ENCODE peak calls at places on chromosomes 7 and 10, in eight cellular contexts. W is fibroblast of pulmonary artery, S is glutamatergic neuron, J is stomach, X is endothelial cell of umbilical vein, A is body of pancreas, L is neural crest cell, E is fibroblast of lung. O is an unnamed sample.

GRCh38 chr10:133178357-133179127 is 18.5 kb downstream of the KNDC1 start:
- DNase-seq in W (no peak), S (no peak), J (no peak), X (no peak), A (no peak), L (no peak), E (no peak), O (no peak)

GRCh38 chr7:90655566-90655965 is 59.4 kb downstream of the CDK14 start:
- DNase-seq in W (peak; percentile 85), S (no peak), J (no peak), X (peak; percentile 85), A (no peak), L (no peak), E (peak; percentile 97), O (no peak)

GRCh38 chr7:28405662-28406061 is 6.7 kb upstream of the CREB5 start:
- DNase-seq in W (peak; percentile 98), S (no peak), J (no peak), X (peak; percentile 56), A (peak; percentile 33), L (no peak), E (peak; percentile 91), O (no peak)

GRCh38 chr7:130733866-130734524 is at the start of gene KLF14:
- DNase-seq in W (no peak), S (peak; percentile 52), J (no peak), X (no peak), A (peak; percentile 66), L (peak; percentile 16), E (peak; percentile 23), O (no peak)

GRCh38 chr10:89502556-89502955 is 32.8 kb downstream of the SLC16A12 start:
- DNase-seq in W (peak; percentile 73), S (no peak), J (no peak), X (peak; percentile 15), A (peak; percentile 33), L (no peak), E (peak; percentile 70), O (no peak)

GRCh38 chr7:19816128-19816527 is 42.7 kb upstream of the TMEM196 start:
- DNase-seq in W (no peak), S (no peak), J (no peak), X (no peak), A (no peak), L (no peak), E (no peak), O (no peak)

GRCh38 chr7:27190284-27190748 is 5.3 kb upstream of the HOXA11 start:
- DNase-seq in W (no peak), S (peak; percentile 4), J (peak; percentile 4), X (no peak), A (no peak), L (no peak), E (no peak), O (no peak)

GRCh38 chr10:77431980-77432379 is 205.6 kb downstream of the KCNMA1 start:
- DNase-seq in W (no peak), S (no peak), J (no peak), X (no peak), A (no peak), L (no peak), E (no peak), O (no peak)

GRCh38 chr10:112792487-112793196 is 157.4 kb upstream of the TCF7L2 start:
- DNase-seq in W (peak; percentile 54), S (peak; percentile 36), J (no peak), X (no peak), A (peak; percentile 38), L (no peak), E (peak; percentile 68), O (no peak)

GRCh38 chr10:44011603-44011981 is 362.9 kb upstream of the ZNF32 start:
- DNase-seq in W (no peak), S (no peak), J (no peak), X (no peak), A (no peak), L (no peak), E (peak; percentile 32), O (no peak)

GRCh38 chr7:116222501-116222900 is 12.2 kb downstream of the TES start:
- DNase-seq in W (no peak), S (no peak), J (no peak), X (no peak), A (no peak), L (no peak), E (no peak), O (no peak)

GRCh38 chr7:20535541-20535940 is 79.9 kb upstream of the ABCB5 start:
- DNase-seq in W (no peak), S (no peak), J (no peak), X (no peak), A (no peak), L (no peak), E (no peak), O (no peak)

GRCh38 chr7:91892099-91892788 is 11.7 kb upstream of the MTERF1 start:
- DNase-seq in W (no peak), S (no peak), J (no peak), X (no peak), A (no peak), L (no peak), E (peak; percentile 19), O (no peak)

GRCh38 chr7:98836811-98837631 is 32.8 kb downstream of the TMEM130 start:
- DNase-seq in W (peak; percentile 21), S (peak; percentile 82), J (peak; percentile 45), X (no peak), A (peak; percentile 45), L (peak; percentile 52), E (no peak), O (no peak)

GRCh38 chr10:102826148-102826796 is 10.9 kb downstream of the CYP17A1 start:
- DNase-seq in W (no peak), S (no peak), J (no peak), X (no peak), A (no peak), L (no peak), E (no peak), O (no peak)

GRCh38 chr7:25659841-25660240 is 431.6 kb upstream of the NPVF start:
- DNase-seq in W (no peak), S (no peak), J (no peak), X (no peak), A (no peak), L (no peak), E (no peak), O (no peak)

GRCh38 chr10:66783296-66783695 is 142.5 kb upstream of the LRRTM3 start:
- DNase-seq in W (no peak), S (no peak), J (no peak), X (no peak), A (no peak), L (no peak), E (peak; percentile 68), O (no peak)

GRCh38 chr10:117237401-117237991 is 3.4 kb upstream of the SLC18A2 start:
- DNase-seq in W (no peak), S (no peak), J (no peak), X (no peak), A (no peak), L (no peak), E (no peak), O (no peak)

GRCh38 chr7:32785365-32785764 is 106.2 kb downstream of the KBTBD2 start:
- DNase-seq in W (no peak), S (no peak), J (no peak), X (peak; percentile 11), A (no peak), L (no peak), E (no peak), O (no peak)
- TF ChIP-seq CTCF in W (no peak), S (no peak), J (no peak), X (no peak), A (no peak), L (no peak), E (no peak), O (no peak)

DNA sequence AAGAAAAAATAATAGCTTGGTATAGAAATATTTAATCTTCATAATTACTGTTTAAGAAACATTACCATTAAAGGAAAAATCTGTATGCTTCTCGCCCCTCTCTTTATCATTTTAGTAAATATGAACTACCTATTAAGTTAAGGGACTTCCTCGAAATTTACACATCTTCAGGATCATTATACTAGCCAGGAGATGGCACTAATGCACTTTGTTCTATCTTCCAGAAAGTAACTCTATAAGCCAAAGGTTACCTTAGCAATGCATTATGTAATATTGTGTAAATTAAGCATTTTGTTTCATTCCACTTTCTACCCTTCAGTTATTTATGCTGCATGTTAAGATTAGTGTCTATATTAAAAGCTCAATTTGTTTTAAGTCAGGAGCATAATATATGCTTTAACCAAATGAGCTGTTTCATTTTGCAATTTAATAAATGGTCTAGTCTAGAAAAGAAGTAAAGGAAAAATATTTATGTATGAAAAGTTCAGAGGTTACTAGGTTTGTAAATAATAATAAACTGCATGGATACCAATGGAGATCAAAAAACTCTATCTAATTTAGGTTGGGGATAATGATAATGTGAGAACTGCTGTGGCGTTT is 128.4 kb downstream of the ANKRD7 start:
- DNase-seq in W (peak; percentile 7), S (no peak), J (no peak), X (no peak), A (no peak), L (no peak), E (peak; percentile 18), O (no peak)
- TF ChIP-seq CTCF in W (no peak), S (no peak), J (no peak), X (no peak), A (no peak), L (peak; percentile 67), E (no peak), O (peak; percentile 73)

DNA sequence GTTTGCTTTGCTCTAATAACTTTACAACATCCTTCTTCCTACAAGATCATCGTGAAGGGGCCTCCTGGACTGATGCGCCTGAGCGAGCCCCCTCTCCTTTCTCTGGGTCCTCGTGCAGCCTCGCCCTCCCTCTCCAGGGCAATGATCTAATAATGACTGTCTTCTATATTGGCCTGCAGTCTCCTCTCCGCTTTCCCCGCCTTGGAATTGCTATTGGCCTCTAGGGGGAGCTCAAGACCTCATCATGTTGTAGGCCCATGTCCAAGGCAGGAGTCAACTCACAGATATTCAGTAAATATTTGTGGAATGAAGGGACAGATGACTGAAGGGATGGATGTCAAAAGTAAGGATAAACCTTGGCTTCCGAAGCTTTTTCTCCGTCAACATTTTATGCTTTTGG is 1180.3 kb downstream of the TYW1 start:
- DNase-seq in W (peak; percentile 58), S (peak; percentile 73), J (peak; percentile 31), X (no peak), A (peak; percentile 61), L (peak; percentile 66), E (peak; percentile 74), O (no peak)
- TF ChIP-seq CTCF in W (peak; percentile 47), S (peak; percentile 83), J (no peak), X (no peak), A (peak; percentile 59), L (peak; percentile 83), E (peak; percentile 27), O (peak; percentile 89)

GRCh38 chr7:97018126-97018601 is 6.5 kb downstream of the DLX5 start:
- DNase-seq in W (no peak), S (no peak), J (no peak), X (no peak), A (no peak), L (no peak), E (no peak), O (no peak)

GRCh38 chr7:97017197-97018125 is 7.2 kb downstream of the DLX5 start:
- DNase-seq in W (no peak), S (no peak), J (no peak), X (no peak), A (no peak), L (no peak), E (no peak), O (no peak)

GRCh38 chr7:97015787-97016391 is 8.7 kb downstream of the DLX5 start:
- DNase-seq in W (no peak), S (no peak), J (no peak), X (no peak), A (no peak), L (no peak), E (no peak), O (no peak)

GRCh38 chr7:97015279-97015678 is 9.4 kb downstream of the DLX5 start:
- DNase-seq in W (no peak), S (no peak), J (no peak), X (no peak), A (no peak), L (no peak), E (no peak), O (no peak)

GRCh38 chr7:97016392-97017196 is 8.0 kb downstream of the DLX5 start:
- DNase-seq in W (no peak), S (peak; percentile 65), J (no peak), X (no peak), A (no peak), L (no peak), E (no peak), O (no peak)
- TF ChIP-seq CTCF in W (no peak), S (no peak), J (no peak), X (no peak), A (no peak), L (peak; percentile 29), E (no peak), O (peak; percentile 27)